ENCODE peak calls at places on chromosomes 6 and 20, in nine cellular contexts. I is progenitor cell of endocrine pancreas; L is transverse colon; F is mammary epithelial cell; E is astrocyte of the spinal cord; R is spleen; J is A673; S is CD4-positive, alpha-beta T cell; K is AG09309. X is an unnamed sample.
A peak's percentile ranks its signal among the peaks of the same experiment; 100 is the strongest.

GRCh38 chr6:162913206-162913605 is 185.4 kb downstream of the PACRG start:
- DNase-seq in F (no peak), S (no peak), I (no peak), R (no peak), K (no peak), J (no peak), E (no peak), L (no peak), X (no peak)

GRCh38 chr6:160102399-160102798 is 19.2 kb upstream of the SLC22A1 start:
- DNase-seq in J (no peak), S (no peak), K (no peak), E (no peak), R (no peak), F (no peak), L (no peak), I (no peak), X (no peak)

GRCh38 chr6:17932362-17932852 is 55.0 kb downstream of the KIF13A start:
- DNase-seq in I (no peak), J (no peak), K (peak; percentile 83), L (no peak), E (peak; percentile 80), S (no peak), F (peak; percentile 57), R (no peak), X (no peak)

GRCh38 chr6:88871498-88871897 is 91.9 kb downstream of the RNGTT start:
- DNase-seq in I (no peak), K (no peak), R (no peak), J (no peak), E (no peak), F (no peak), S (no peak), L (no peak), X (no peak)

GRCh38 chr6:61585504-61585903 is 700.5 kb downstream of the KHDRBS2 start:
- DNase-seq in S (no peak), E (no peak), F (no peak), L (no peak), K (no peak), I (no peak), R (no peak), J (no peak), X (no peak)

GRCh38 chr6:109055771-109056235 is 38.8 kb downstream of the SESN1 start:
- DNase-seq in I (no peak), F (peak; percentile 38), S (no peak), R (no peak), E (peak; percentile 32), K (peak; percentile 52), J (no peak), L (no peak), X (no peak)

GRCh38 chr6:31396422-31397152 is 6.8 kb upstream of the MICA start:
- DNase-seq in F (peak; percentile 67), L (peak; percentile 92), I (peak; percentile 59), E (peak; percentile 65), R (peak; percentile 93), K (no peak), S (peak; percentile 82), J (peak; percentile 82), X (peak; percentile 92)

GRCh38 chr20:46352370-46352938 is 44.2 kb upstream of the CDH22 start:
- DNase-seq in J (no peak), L (no peak), K (no peak), I (no peak), S (no peak), E (no peak), R (no peak), F (no peak), X (no peak)

GRCh38 chr6:118080547-118080946 is 173.5 kb downstream of the SLC35F1 start:
- DNase-seq in E (no peak), F (no peak), L (no peak), K (no peak), J (peak; percentile 21), R (no peak), I (no peak), S (no peak), X (no peak)

GRCh38 chr6:71851214-71851613 is 35.1 kb upstream of the RIMS1 start:
- DNase-seq in J (no peak), S (no peak), I (no peak), L (no peak), K (no peak), F (no peak), E (no peak), R (no peak), X (no peak)

GRCh38 chr6:33445020-33445676 is 9.2 kb upstream of the ZBTB9 start:
- DNase-seq in R (no peak), I (no peak), E (no peak), L (no peak), K (no peak), S (no peak), J (no peak), F (no peak), X (no peak)

GRCh38 chr20:53914091-53914860 is 156.1 kb downstream of the BCAS1 start:
- DNase-seq in K (peak; percentile 65), F (no peak), L (peak; percentile 8), J (no peak), S (no peak), E (peak; percentile 57), I (no peak), R (no peak), X (no peak)

GRCh38 chr20:25000268-25000801 is 7.8 kb upstream of the APMAP start:
- DNase-seq in E (peak; percentile 10), S (no peak), I (no peak), L (peak; percentile 38), R (peak; percentile 24), J (no peak), K (peak; percentile 88), F (peak; percentile 89), X (no peak)

GRCh38 chr6:161166176-161166575 is 107.7 kb downstream of the AGPAT4 start:
- DNase-seq in S (no peak), E (no peak), L (no peak), F (no peak), J (no peak), R (no peak), I (no peak), K (no peak), X (no peak)

GRCh38 chr20:25389858-25390537 is 637 bp downstream of the ABHD12 start:
- DNase-seq in S (peak; percentile 8), R (peak; percentile 92), J (peak; percentile 19), K (no peak), I (peak; percentile 52), F (no peak), L (peak; percentile 50), E (no peak), X (peak; percentile 68)

GRCh38 chr6:20952605-20953004 is 418.3 kb downstream of the CDKAL1 start:
- DNase-seq in S (no peak), L (no peak), R (no peak), E (peak; percentile 77), I (no peak), K (peak; percentile 24), J (peak; percentile 46), F (peak; percentile 87), X (no peak)

GRCh38 chr6:97440590-97441176 is 157.7 kb upstream of the MMS22L start:
- DNase-seq in S (no peak), I (no peak), E (peak; percentile 38), J (peak; percentile 94), K (no peak), L (no peak), F (peak; percentile 17), R (no peak), X (peak; percentile 52)

GRCh38 chr20:43936371-43936770 is 21.7 kb downstream of the TOX2 start:
- DNase-seq in F (peak; percentile 43), R (no peak), L (no peak), E (no peak), K (no peak), I (no peak), J (no peak), S (no peak), X (no peak)

GRCh38 chr6:26056583-26057350 is 30.5 kb upstream of the HFE start:
- DNase-seq in K (no peak), R (no peak), S (no peak), E (peak; percentile 59), L (peak; percentile 24), J (peak; percentile 69), I (no peak), F (peak; percentile 27), X (no peak)

GRCh38 chr6:156948240-156948639 is 171.1 kb downstream of the ARID1B start:
- DNase-seq in S (no peak), J (no peak), F (no peak), I (no peak), E (no peak), L (no peak), K (no peak), R (no peak), X (no peak)

GRCh38 chr6:45105170-45105820 is 222.8 kb upstream of the RUNX2 start:
- DNase-seq in I (no peak), L (no peak), K (no peak), F (peak; percentile 7), R (no peak), E (peak; percentile 73), S (no peak), J (no peak), X (no peak)

GRCh38 chr6:104281370-104281769 is 578.3 kb downstream of the HACE1 start:
- DNase-seq in F (no peak), L (no peak), K (no peak), E (no peak), S (no peak), J (no peak), I (no peak), R (no peak), X (no peak)

GRCh38 chr6:166005846-166006592 is 161.6 kb downstream of the TBXT start:
- DNase-seq in E (peak; percentile 89), K (no peak), J (peak; percentile 81), L (peak; percentile 46), S (no peak), F (no peak), R (no peak), I (peak; percentile 36), X (peak; percentile 75)

GRCh38 chr20:38290829-38291581 is 13.0 kb upstream of the BPI start:
- DNase-seq in S (no peak), R (no peak), J (peak; percentile 22), F (no peak), I (no peak), E (peak; percentile 98), K (peak; percentile 35), L (no peak), X (no peak)
- TF ChIP-seq CTCF in S (no peak), R (no peak), J (peak; percentile 50), F (no peak), I (peak; percentile 51), E (peak; percentile 73), K (peak; percentile 62), L (no peak), X (no peak)

GRCh38 chr20:37968726-37969401 is 64.4 kb downstream of the TTI1 start:
- DNase-seq in K (no peak), I (no peak), J (peak; percentile 74), L (no peak), S (no peak), R (no peak), E (no peak), F (no peak), X (no peak)
- TF ChIP-seq CTCF in K (no peak), I (no peak), J (no peak), L (no peak), S (no peak), R (no peak), E (no peak), F (no peak), X (no peak)

GRCh38 chr6:128519132-128519930 is 1.1 kb downstream of the PTPRK start:
- DNase-seq in E (peak; percentile 67), J (peak; percentile 62), F (peak; percentile 72), R (peak; percentile 70), S (peak; percentile 8), I (peak; percentile 28), L (peak; percentile 50), K (no peak), X (peak; percentile 36)
- TF ChIP-seq CTCF in E (peak; percentile 27), J (peak; percentile 18), F (peak; percentile 21), R (no peak), S (no peak), I (peak; percentile 35), L (peak; percentile 16), K (peak; percentile 29), X (no peak)

GRCh38 chr6:4313044-4313686 is 177.8 kb upstream of the ECI2 start:
- DNase-seq in F (peak; percentile 95), K (peak; percentile 91), I (no peak), L (peak; percentile 70), J (peak; percentile 80), S (no peak), E (peak; percentile 93), R (no peak), X (no peak)
- TF ChIP-seq CTCF in F (peak; percentile 60), K (peak; percentile 64), I (no peak), L (peak; percentile 28), J (peak; percentile 70), S (no peak), E (peak; percentile 51), R (peak; percentile 29), X (no peak)